ENCODE peak calls at places on chromosomes 13 and 19, in four cellular contexts. U is GM12865; I is pancreas; X is CD4-positive, alpha-beta T cell. W is an unnamed sample.

GRCh38 chr19:4229179-4229931 is at the start of gene EBI3:
- DNase-seq in I (no peak), U (peak), X (no peak), W (peak)

GRCh38 chr13:89721216-89721615 is 1626.3 kb upstream of the MIR17HG start:
- DNase-seq in X (no peak), I (no peak), U (no peak), W (no peak)

GRCh38 chr13:110356362-110356761 is 49.3 kb downstream of the COL4A2 start:
- DNase-seq in I (no peak), U (no peak), X (no peak), W (no peak)

GRCh38 chr19:4577020-4577782 is 17.7 kb upstream of the SEMA6B start:
- DNase-seq in I (no peak), X (no peak), U (no peak), W (no peak)

GRCh38 chr13:110887955-110888333 is 26.9 kb downstream of the ANKRD10 start:
- DNase-seq in X (no peak), I (no peak), U (no peak), W (no peak)

GRCh38 chr13:75263741-75264407 is 218.1 kb downstream of the TBC1D4 start:
- DNase-seq in U (no peak), X (no peak), I (no peak), W (no peak)

GRCh38 chr13:78657699-78658629 is 991 bp downstream of the OBI1 start:
- DNase-seq in I (no peak), U (peak), X (no peak), W (no peak)

GRCh38 chr13:43464578-43465264 is 322.1 kb downstream of the ENOX1 start:
- DNase-seq in X (no peak), I (no peak), U (no peak), W (no peak)

GRCh38 chr19:15466851-15467733 is 2.7 kb upstream of the RASAL3 start:
- DNase-seq in U (peak), X (peak), I (no peak), W (peak)

GRCh38 chr19:27740396-27740795 is 1472.6 kb downstream of the UQCRFS1 start:
- DNase-seq in X (no peak), I (no peak), U (no peak), W (no peak)

GRCh38 chr13:75366380-75367280 is 115.3 kb downstream of the TBC1D4 start:
- DNase-seq in U (no peak), I (no peak), X (no peak), W (no peak)

GRCh38 chr19:50669319-50670101 is 20.3 kb downstream of the C19orf81 start:
- DNase-seq in X (peak), U (peak), I (no peak), W (peak)

GRCh38 chr19:16074488-16075365 is 1.6 kb upstream of the TPM4 start:
- DNase-seq in U (no peak), X (no peak), I (no peak), W (no peak)

GRCh38 chr19:50969413-50969760 is at the start of gene KLK6:
- DNase-seq in U (no peak), X (no peak), I (no peak), W (no peak)

GRCh38 chr13:79548886-79549285 is 67.9 kb downstream of the NDFIP2 start:
- DNase-seq in I (no peak), X (no peak), U (no peak), W (no peak)

GRCh38 chr13:73284475-73284874 is 225.7 kb downstream of the KLF5 start:
- DNase-seq in U (no peak), X (no peak), I (no peak), W (no peak)

GRCh38 chr13:73290844-73291243 is 232.0 kb downstream of the KLF5 start:
- DNase-seq in X (no peak), I (no peak), U (no peak), W (no peak)

GRCh38 chr13:73288596-73288995 is 229.8 kb downstream of the KLF5 start:
- DNase-seq in I (no peak), X (no peak), U (no peak), W (no peak)

GRCh38 chr13:73287871-73288270 is 229.1 kb downstream of the KLF5 start:
- DNase-seq in U (no peak), X (no peak), I (no peak), W (no peak)

DNA sequence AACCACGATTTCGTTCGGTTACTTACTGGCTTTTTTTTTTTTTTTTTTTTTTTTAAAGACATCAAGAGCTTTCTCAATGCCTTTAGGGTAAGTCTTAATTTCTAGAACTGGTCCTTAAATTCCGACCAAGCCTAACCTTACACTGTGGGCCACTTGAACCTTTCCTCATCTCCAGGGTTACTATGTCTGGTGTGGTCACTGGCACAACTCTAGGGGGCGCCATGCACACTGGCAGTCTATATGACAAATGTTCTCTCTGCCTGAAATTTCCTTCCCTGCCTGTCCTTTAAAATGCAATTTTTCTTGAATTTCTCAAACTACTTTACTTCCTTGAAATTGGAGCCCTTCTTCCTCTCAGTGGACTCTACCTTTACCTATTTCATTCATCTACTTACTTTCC is 227.4 kb downstream of the KLF5 start:
- DNase-seq in U (no peak), I (no peak), X (no peak), W (no peak)
- TF ChIP-seq CTCF in U (no peak), I (no peak), X (no peak), W (no peak)

DNA sequence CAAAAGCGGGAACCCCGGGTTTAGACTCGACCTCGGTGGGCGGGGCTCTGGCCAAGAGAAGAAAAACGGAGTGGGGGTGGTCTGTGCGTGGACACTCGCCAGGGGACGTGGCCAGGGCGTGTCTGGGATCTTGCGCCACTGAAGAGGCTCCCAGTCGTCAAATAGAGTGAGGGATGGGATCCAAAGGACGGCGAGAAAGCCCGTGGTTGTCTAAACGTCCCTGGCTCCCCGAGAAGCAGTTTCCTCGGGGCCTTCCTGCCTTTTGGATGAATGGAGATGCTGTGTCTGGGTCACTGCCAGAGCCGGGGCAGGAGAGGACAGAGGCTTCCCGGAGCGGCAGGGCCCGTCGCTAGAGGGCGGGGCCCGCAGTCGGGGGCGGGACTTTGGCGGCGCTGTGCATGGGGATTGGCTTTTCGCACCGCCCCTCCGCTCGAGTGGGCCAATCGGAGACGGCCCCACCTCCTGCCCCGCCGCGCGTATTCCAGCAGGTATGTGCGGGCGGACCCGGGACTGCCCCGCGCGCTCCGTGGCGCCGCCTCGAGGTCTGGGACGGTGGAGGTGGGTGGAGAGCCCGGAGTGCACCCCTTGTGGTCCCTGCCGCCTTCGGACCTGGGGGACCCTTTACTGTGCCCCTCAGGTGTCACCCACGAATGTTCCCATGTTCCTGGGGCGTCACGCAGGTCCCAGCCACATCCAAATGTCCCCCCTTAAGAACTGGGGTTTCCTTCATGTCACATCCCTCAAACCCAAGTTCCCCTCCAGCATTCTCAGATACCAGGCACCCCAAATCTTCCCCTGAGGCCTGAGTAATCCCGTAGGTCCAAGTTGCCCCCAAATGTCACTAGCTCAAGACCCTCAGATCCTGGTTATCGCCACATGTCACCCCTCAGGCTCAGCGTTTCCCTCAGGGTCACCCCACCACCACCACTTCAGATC is 38.4 kb downstream of the ZSWIM4 start:
- DNase-seq in I (peak), X (peak), U (peak), W (peak)
- TF ChIP-seq CTCF in I (peak), X (peak), U (peak), W (peak)

GRCh38 chr13:60671386-60671785 is 274.4 kb downstream of the TDRD3 start:
- DNase-seq in X (no peak), U (no peak), I (no peak), W (no peak)
- TF ChIP-seq CTCF in X (no peak), U (no peak), I (no peak), W (no peak)

DNA sequence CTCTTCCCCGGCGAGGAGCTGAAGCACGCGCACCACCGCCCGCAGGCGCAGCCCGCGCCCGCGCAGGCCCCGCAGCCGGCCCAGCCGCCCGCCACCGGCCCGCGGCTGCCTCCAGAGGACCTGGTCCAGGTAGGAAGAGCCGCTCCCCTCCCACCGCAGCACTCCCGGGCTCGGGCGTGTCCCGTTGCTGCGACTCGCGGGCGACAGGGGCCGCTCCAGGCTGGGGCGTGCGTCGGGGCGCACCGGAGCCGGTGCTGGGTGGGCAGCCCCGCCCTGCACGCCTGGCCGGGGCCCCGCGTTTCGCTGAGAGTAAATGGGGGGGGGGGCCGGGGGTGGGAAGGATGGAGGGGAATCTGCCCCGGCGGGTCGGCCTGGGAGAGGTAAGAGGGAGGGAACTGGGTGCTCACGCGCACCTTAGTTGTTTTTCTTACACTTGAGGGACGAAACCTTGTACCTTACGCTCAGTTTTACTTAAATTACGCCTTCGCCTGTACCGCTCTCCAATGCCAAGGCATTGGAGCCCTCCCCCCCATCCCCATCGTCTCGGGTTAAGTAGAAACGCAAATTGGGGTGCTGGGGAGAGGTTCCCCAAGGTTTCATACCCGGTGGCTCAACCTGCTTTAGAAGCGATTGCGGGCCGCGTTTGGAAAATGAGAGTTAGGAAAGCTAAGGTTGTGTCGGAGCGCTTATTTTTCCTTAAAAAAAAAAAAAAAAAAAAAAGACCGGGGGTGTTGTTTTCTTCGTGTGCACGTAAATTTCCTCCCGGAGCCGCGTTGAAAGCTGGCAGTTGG is 850 bp downstream of the KLF5 start:
- DNase-seq in I (peak), X (peak), U (peak), W (peak)
- TF ChIP-seq CTCF in I (no peak), X (no peak), U (peak), W (no peak)

GRCh38 chr13:53338760-53339159 is 310.1 kb downstream of the OLFM4 start:
- DNase-seq in I (no peak), X (no peak), U (no peak), W (no peak)
- TF ChIP-seq CTCF in I (no peak), X (no peak), U (no peak), W (no peak)

DNA sequence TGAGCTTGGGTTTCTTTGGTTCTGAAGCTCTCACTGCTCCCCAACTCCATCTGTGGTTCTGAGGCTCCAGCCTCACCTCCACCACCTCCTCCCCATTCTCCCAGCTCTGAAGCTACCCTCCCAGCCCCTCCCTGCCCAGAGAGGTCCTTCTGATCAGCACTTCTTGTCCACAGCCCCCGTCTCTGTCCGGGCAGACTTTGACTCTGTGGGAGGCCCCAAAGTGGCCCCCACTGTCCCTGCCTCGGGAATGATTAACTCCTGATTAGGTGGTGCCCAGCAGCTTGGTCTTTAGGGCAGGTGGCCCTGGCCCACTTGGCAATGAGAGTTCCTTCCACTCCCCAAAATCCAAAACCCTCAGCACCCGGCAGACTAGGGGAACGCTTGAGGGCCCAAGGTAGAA is 14.4 kb downstream of the EVI5L start:
- DNase-seq in I (no peak), X (no peak), U (no peak), W (no peak)
- TF ChIP-seq CTCF in I (no peak), X (no peak), U (no peak), W (no peak)

DNA sequence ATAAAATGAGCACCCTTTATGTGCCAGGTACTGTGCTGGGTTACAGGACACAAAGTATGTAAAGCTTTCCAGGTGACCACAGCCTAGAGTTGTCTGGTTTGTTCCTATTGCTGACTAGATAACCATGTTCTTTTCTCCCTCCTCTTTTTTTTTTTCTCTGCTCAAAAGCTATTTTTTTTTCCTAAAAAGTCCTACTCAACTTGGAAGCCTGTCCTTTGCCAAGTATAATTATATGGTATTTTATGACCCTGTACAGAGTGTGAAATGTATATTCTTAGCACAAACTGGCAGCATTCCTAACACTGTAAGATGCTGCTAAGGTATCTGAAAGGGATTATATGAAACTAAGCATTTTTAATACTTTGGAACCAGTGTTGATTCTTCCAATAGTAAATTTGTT is 171.0 kb downstream of the GPC6 start:
- DNase-seq in U (no peak), X (no peak), I (no peak), W (no peak)
- TF ChIP-seq CTCF in U (no peak), X (no peak), I (no peak), W (no peak)

GRCh38 chr19:2584002-2584401 is 108.1 kb downstream of the GADD45B start:
- DNase-seq in I (peak), X (no peak), U (no peak), W (no peak)

GRCh38 chr19:2586196-2586595 is 110.3 kb downstream of the GADD45B start:
- DNase-seq in U (no peak), X (no peak), I (peak), W (no peak)

GRCh38 chr19:2589441-2589840 is 113.1 kb downstream of the GNG7 start:
- DNase-seq in U (no peak), I (peak), X (no peak), W (no peak)

GRCh38 chr19:2590630-2591399 is 111.7 kb downstream of the GNG7 start:
- DNase-seq in U (no peak), I (peak), X (no peak), W (no peak)

GRCh38 chr19:2587001-2587719 is 111.2 kb downstream of the GADD45B start:
- DNase-seq in U (no peak), X (no peak), I (peak), W (no peak)
- TF ChIP-seq CTCF in U (no peak), X (no peak), I (no peak), W (no peak)

DNA sequence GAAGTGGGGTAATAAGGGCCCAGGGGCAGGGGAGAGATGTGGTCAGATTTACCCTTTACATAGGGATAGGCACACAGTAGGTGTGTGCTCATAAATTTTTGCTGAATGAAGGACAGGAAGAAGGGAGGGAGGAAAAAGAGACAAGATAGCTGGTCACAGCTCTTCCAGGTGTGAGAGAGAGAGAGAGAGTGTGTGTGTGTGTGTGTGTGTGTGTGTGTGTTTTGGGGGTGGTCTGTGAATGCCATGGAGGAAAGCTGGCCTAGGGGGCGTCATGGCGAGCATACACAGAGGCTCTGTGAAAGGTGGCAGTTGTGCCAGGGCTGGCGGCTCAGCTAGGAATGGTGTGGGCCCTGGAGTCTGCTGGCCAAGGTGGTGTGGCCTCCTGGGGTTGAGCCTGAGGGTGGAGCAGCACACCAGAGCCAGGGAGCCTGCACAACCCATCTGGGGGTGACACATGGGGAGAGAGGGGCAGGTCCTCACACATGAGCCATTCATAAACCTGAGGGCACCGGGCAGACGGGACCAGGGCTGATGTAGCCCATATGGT is 6.0 kb upstream of the PRX start:
- DNase-seq in X (no peak), I (no peak), U (peak), W (no peak)
- TF ChIP-seq CTCF in X (no peak), I (no peak), U (no peak), W (no peak)